ENCODE peak calls at places on chromosome 15, in four cellular contexts. D is endothelial cell, E is breast epithelium, A is body of pancreas. Z is an unnamed sample.

GRCh38 chr15:80580107-80580506 is 115.0 kb upstream of the ABHD17C start:
- DNase-seq in E (peak; percentile 67), A (no peak), D (no peak), Z (no peak)

GRCh38 chr15:81229596-81229995 is 32.9 kb downstream of the IL16 start:
- DNase-seq in E (no peak), A (no peak), D (no peak), Z (no peak)

GRCh38 chr15:61835476-61836106 is 224.7 kb downstream of the VPS13C start:
- DNase-seq in A (peak; percentile 74), D (peak; percentile 80), E (peak; percentile 42), Z (no peak)

GRCh38 chr15:42665827-42666226 is 71.1 kb downstream of the CDAN1 start:
- DNase-seq in E (no peak), A (no peak), D (no peak), Z (no peak)

GRCh38 chr15:98705070-98705469 is 56.7 kb downstream of the IGF1R start:
- DNase-seq in A (no peak), E (no peak), D (no peak), Z (no peak)

GRCh38 chr15:64305261-64305660 is 50.7 kb downstream of the CSNK1G1 start:
- DNase-seq in A (no peak), D (no peak), E (no peak), Z (no peak)

GRCh38 chr15:38176155-38176554 is 76.5 kb upstream of the SPRED1 start:
- DNase-seq in E (no peak), A (no peak), D (no peak), Z (no peak)

GRCh38 chr15:69562097-69562496 is 109.5 kb downstream of the RPLP1 start:
- DNase-seq in D (no peak), E (no peak), A (no peak), Z (no peak)

GRCh38 chr15:70328137-70329115 is 230.7 kb upstream of the TLE3 start:
- DNase-seq in E (peak; percentile 65), D (no peak), A (no peak), Z (no peak)

GRCh38 chr15:43299884-43300283 is 30.5 kb downstream of the LCMT2 start:
- DNase-seq in E (no peak), A (no peak), D (no peak), Z (no peak)

GRCh38 chr15:90629217-90629616 is 87.9 kb upstream of the BLM start:
- DNase-seq in D (no peak), E (no peak), A (no peak), Z (no peak)

GRCh38 chr15:82530606-82531379 is 9.5 kb downstream of the RPS17 start:
- DNase-seq in D (peak; percentile 81), A (peak; percentile 97), E (peak; percentile 83), Z (no peak)

GRCh38 chr15:74442063-74442462 is 8.3 kb upstream of the SEMA7A start:
- DNase-seq in E (no peak), D (no peak), A (no peak), Z (no peak)

GRCh38 chr15:60580650-60581415 is 101.9 kb upstream of the ICE2 start:
- DNase-seq in E (no peak), D (no peak), A (no peak), Z (no peak)

GRCh38 chr15:45224596-45225217 is 27.3 kb upstream of the SLC28A2 start:
- DNase-seq in D (no peak), E (no peak), A (no peak), Z (no peak)

GRCh38 chr15:90203922-90204321 is 2.8 kb downstream of the SEMA4B start:
- DNase-seq in A (peak; percentile 33), E (no peak), D (no peak), Z (no peak)

GRCh38 chr15:63891079-63891762 is 57.5 kb upstream of the HERC1 start:
- DNase-seq in A (peak; percentile 85), E (peak; percentile 56), D (peak; percentile 87), Z (no peak)

GRCh38 chr15:99451484-99451883 is 114.3 kb upstream of the MEF2A start:
- DNase-seq in D (no peak), A (no peak), E (peak; percentile 5), Z (no peak)

GRCh38 chr15:34271493-34271892 is 46.7 kb downstream of the EMC4 start:
- DNase-seq in A (no peak), E (no peak), D (no peak), Z (no peak)

GRCh38 chr15:43702174-43702573 is 8.5 kb downstream of the CKMT1A start:
- DNase-seq in A (no peak), D (no peak), E (no peak), Z (peak; percentile 7)

GRCh38 chr15:63752075-63752684 is 81.6 kb downstream of the HERC1 start:
- DNase-seq in D (peak; percentile 40), E (no peak), A (peak; percentile 44), Z (no peak)

GRCh38 chr15:65192016-65192415 is 6.9 kb upstream of the CLPX start:
- DNase-seq in E (no peak), A (no peak), D (no peak), Z (no peak)

GRCh38 chr15:77797270-77797669 is 164.6 kb upstream of the LINGO1 start:
- DNase-seq in D (no peak), A (no peak), E (peak; percentile 23), Z (no peak)

GRCh38 chr15:80703965-80704364 is 8.9 kb downstream of the ABHD17C start:
- DNase-seq in E (no peak), A (no peak), D (no peak), Z (no peak)

GRCh38 chr15:62647195-62647865 is 395.2 kb upstream of the TPM1 start:
- DNase-seq in A (peak; percentile 41), D (no peak), E (peak; percentile 50), Z (peak; percentile 75)

GRCh38 chr15:25715536-25716413 is 147.4 kb downstream of the ATP10A start:
- DNase-seq in A (no peak), E (no peak), D (no peak), Z (no peak)

GRCh38 chr15:43209059-43209824 is 11.6 kb downstream of the EPB42 start:
- DNase-seq in E (no peak), A (peak; percentile 34), D (peak; percentile 40), Z (no peak)

GRCh38 chr15:41827880-41828746 is at the start of gene JMJD7:
- DNase-seq in E (peak; percentile 85), A (peak; percentile 96), D (peak; percentile 96), Z (peak; percentile 94)

GRCh38 chr15:98324341-98324970 is 323.9 kb upstream of the IGF1R start:
- DNase-seq in E (no peak), D (no peak), A (no peak), Z (no peak)

GRCh38 chr15:71638876-71639275 is 171.5 kb upstream of the NR2E3 start:
- DNase-seq in A (no peak), D (no peak), E (no peak), Z (no peak)

GRCh38 chr15:81485806-81486205 is 111.8 kb upstream of the TMC3 start:
- DNase-seq in D (no peak), A (no peak), E (no peak), Z (no peak)

GRCh38 chr15:50562735-50563640 is 16.5 kb upstream of the USP50 start:
- DNase-seq in D (no peak), E (no peak), A (no peak), Z (no peak)

DNA sequence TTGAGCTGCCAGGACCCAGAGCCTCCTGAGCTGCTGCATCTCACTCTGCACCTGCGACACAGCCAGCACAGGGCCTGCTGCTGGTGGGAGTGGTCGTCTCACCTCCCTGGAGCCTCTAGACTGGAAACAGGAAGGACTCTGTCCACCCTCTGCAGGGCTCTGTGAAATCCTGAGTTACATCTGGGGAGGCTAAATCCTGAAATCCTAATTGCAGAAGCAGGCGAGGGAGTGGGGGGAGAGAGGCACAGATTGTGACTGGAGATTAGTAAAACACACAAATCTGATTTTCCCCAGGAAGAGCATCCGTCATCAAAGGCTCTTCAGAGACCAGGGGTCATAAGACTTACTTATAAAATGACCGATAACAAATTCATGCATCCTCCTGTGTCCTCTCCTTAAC is 31.6 kb upstream of the GABRG3 start:
- DNase-seq in A (no peak), D (no peak), E (no peak), Z (no peak)
- TF ChIP-seq CTCF in A (no peak), D (no peak), E (no peak), Z (no peak)

GRCh38 chr15:33242669-33243191 is 48.2 kb upstream of the FMN1 start:
- DNase-seq in E (no peak), D (peak; percentile 15), A (no peak), Z (no peak)
- TF ChIP-seq CTCF in E (peak; percentile 12), D (peak; percentile 65), A (no peak), Z (peak; percentile 59)

DNA sequence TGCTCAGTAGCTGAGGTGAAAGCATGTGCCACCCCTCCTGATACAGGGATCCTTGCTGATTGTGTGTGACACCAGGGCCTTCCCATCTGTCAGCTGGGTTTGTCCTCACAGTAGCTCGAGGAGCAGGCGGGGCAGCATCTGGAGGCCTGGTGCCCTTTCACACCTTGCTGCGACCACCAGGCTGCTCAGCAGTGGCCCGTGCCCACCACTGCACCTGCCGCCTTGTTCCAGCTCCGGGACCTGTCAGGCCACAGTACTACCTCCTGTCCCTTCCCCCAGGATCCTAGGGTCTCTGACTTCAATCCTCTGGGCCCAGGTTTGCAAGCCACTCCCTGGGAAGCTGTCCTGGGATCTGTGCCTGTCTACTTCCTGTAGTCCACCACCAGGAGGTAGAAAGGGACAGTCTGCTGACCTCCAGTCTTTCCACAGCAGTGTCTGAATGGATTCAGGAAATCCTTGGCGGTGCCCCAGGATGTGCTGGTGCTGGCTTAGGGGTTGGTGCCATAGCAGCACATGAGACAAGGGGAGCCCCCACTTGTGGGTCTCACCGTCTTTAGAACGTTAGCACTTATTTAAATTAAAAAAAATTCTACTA is 27.5 kb downstream of the APBA2 start:
- DNase-seq in D (no peak), A (no peak), E (no peak), Z (no peak)
- TF ChIP-seq CTCF in D (no peak), A (no peak), E (no peak), Z (no peak)

DNA sequence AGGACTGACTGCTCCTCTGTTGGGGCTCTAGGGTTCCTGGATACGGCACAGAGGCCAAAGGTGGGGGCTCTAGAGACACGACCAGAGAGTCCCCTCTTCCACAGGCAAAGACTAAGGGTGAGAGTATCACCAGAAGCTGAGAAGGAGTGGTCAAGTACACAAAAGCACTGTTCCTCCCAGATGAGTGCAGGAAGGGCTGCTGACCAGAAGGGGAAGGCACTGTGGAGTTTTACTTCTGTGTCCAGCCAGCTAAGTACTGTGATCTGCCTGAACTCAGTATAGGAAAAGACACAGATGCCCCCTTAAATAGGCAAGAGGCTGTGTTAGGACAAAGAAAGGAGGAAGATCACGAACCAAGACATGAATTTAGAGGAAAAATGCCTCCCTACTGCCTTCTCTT is 11.7 kb downstream of the MRPS11 start:
- DNase-seq in E (no peak), A (no peak), D (no peak), Z (no peak)
- TF ChIP-seq CTCF in E (no peak), A (no peak), D (no peak), Z (no peak)

Z was measured in CD14-positive monocyte.